ENCODE peak calls at places on chromosomes 11 and 22, in ten cellular contexts. C is cardiac muscle cell; V is T-cell; Z is activated effector memory CD4-positive, alpha-beta T cell treated with Interleukin-2 at 50 U/mL for 16 hours; M is AG08396; A is NCI-H345; R is CD4-positive, alpha-beta memory T cell; L is WTC11; S is mesothelial cell of epicardium; W is thoracic aorta. P is an unnamed sample.

GRCh38 chr22:31618471-31619176 is 43.4 kb downstream of the PISD start:
- DNase-seq in L (no peak), M (no peak), W (no peak), S (no peak), A (no peak), V (no peak), Z (no peak), C (no peak), R (no peak), P (no peak)

GRCh38 chr11:22730319-22730718 is 63.9 kb downstream of the GAS2 start:
- DNase-seq in W (no peak), L (no peak), S (no peak), Z (no peak), V (peak; percentile 7), M (no peak), C (peak; percentile 34), R (no peak), A (peak; percentile 3), P (no peak)

GRCh38 chr11:60777572-60777971 is 7.6 kb upstream of the MS4A10 start:
- DNase-seq in Z (no peak), A (no peak), L (no peak), R (no peak), S (no peak), W (no peak), V (no peak), M (peak; percentile 74), C (no peak), P (no peak)

GRCh38 chr11:112163875-112164521 is at the start of gene IL18:
- DNase-seq in Z (no peak), W (no peak), R (no peak), C (peak; percentile 31), L (peak; percentile 38), A (no peak), S (no peak), V (no peak), M (no peak), P (no peak)

GRCh38 chr22:37431811-37432707 is 4.8 kb upstream of the ELFN2 start:
- DNase-seq in A (no peak), M (peak; percentile 87), Z (no peak), L (no peak), V (no peak), R (no peak), C (no peak), W (no peak), S (no peak), P (no peak)

GRCh38 chr11:6611092-6612007 is 666 bp downstream of the TAF10 start:
- DNase-seq in Z (no peak), W (no peak), R (no peak), V (peak; percentile 30), L (peak; percentile 24), M (no peak), C (no peak), S (peak; percentile 54), A (no peak), P (no peak)

GRCh38 chr11:79940165-79940564 is 499.3 kb upstream of the TENM4 start:
- DNase-seq in C (no peak), W (no peak), Z (no peak), V (no peak), R (no peak), M (no peak), L (peak; percentile 16), S (no peak), A (peak; percentile 27), P (no peak)

GRCh38 chr22:49569286-49570031 is 258.2 kb downstream of the BRD1 start:
- DNase-seq in A (no peak), Z (no peak), S (no peak), R (no peak), L (no peak), W (no peak), V (no peak), M (no peak), C (no peak), P (no peak)

GRCh38 chr11:33829430-33830141 is 55.3 kb upstream of the FBXO3 start:
- DNase-seq in Z (peak; percentile 28), S (peak; percentile 64), A (peak; percentile 41), R (peak; percentile 53), V (peak; percentile 57), W (no peak), M (peak; percentile 88), L (peak; percentile 65), C (peak; percentile 67), P (no peak)

GRCh38 chr11:65766535-65766934 is 14.2 kb downstream of the AP5B1 start:
- DNase-seq in W (no peak), Z (no peak), M (peak; percentile 58), R (no peak), L (no peak), C (no peak), A (no peak), V (no peak), S (peak; percentile 13), P (no peak)

GRCh38 chr11:62390727-62391126 is 28.1 kb upstream of the SCGB1A1 start:
- DNase-seq in W (no peak), Z (no peak), M (no peak), S (no peak), L (no peak), C (no peak), V (no peak), A (no peak), R (no peak), P (no peak)

GRCh38 chr22:46444390-46444854 is 93.0 kb downstream of the CELSR1 start:
- DNase-seq in C (no peak), L (no peak), A (no peak), Z (no peak), V (no peak), W (no peak), R (no peak), M (no peak), S (no peak), P (no peak)

GRCh38 chr11:113907681-113908080 is 3.1 kb downstream of the HTR3B start:
- DNase-seq in S (no peak), W (no peak), V (no peak), L (no peak), C (no peak), Z (no peak), M (no peak), A (no peak), R (no peak), P (no peak)

GRCh38 chr11:120337896-120338840 is 2.0 kb downstream of the ARHGEF12 start:
- DNase-seq in L (no peak), M (no peak), C (peak; percentile 34), V (no peak), A (no peak), R (no peak), Z (no peak), W (no peak), S (no peak), P (no peak)

GRCh38 chr11:30346068-30346688 is 23.3 kb downstream of the ARL14EP start:
- DNase-seq in Z (no peak), S (no peak), W (no peak), M (peak; percentile 12), V (peak; percentile 17), A (peak; percentile 29), R (peak; percentile 44), C (peak; percentile 84), L (no peak), P (no peak)

GRCh38 chr11:113278925-113279324 is 35.5 kb upstream of the TTC12 start:
- DNase-seq in L (no peak), M (no peak), R (no peak), Z (no peak), V (no peak), S (no peak), W (no peak), C (no peak), A (no peak), P (no peak)

GRCh38 chr11:75450826-75451783 is 18.1 kb upstream of the KLHL35 start:
- DNase-seq in Z (no peak), W (no peak), M (no peak), V (peak; percentile 12), A (no peak), R (no peak), S (no peak), C (peak; percentile 32), L (peak; percentile 90), P (no peak)

GRCh38 chr22:48105254-48105653 is 1342.8 kb downstream of the TBC1D22A start:
- DNase-seq in S (no peak), R (no peak), L (no peak), V (no peak), A (no peak), Z (no peak), M (no peak), W (no peak), C (no peak), P (no peak)

GRCh38 chr11:130407978-130408377 is 20.4 kb downstream of the ADAMTS8 start:
- DNase-seq in S (no peak), V (no peak), L (no peak), A (no peak), W (peak; percentile 38), C (no peak), Z (no peak), R (no peak), M (peak; percentile 80), P (no peak)

GRCh38 chr11:103528596-103528995 is 419.4 kb downstream of the DYNC2H1 start:
- DNase-seq in W (no peak), C (no peak), R (no peak), V (no peak), M (no peak), A (no peak), S (no peak), Z (no peak), L (no peak), P (no peak)

GRCh38 chr11:75667831-75668507 is 869 bp downstream of the MAP6 start:
- DNase-seq in A (peak; percentile 83), W (no peak), R (no peak), M (peak; percentile 65), L (peak; percentile 74), Z (no peak), S (peak; percentile 53), C (peak; percentile 69), V (peak; percentile 11), P (no peak)

GRCh38 chr11:71355266-71355665 is 92.9 kb downstream of the DHCR7 start:
- DNase-seq in R (no peak), L (no peak), M (no peak), V (no peak), W (no peak), A (no peak), C (no peak), Z (no peak), S (no peak), P (no peak)

GRCh38 chr11:94171693-94172440 is 43.2 kb downstream of the PANX1 start:
- DNase-seq in L (peak; percentile 75), V (peak; percentile 9), C (peak; percentile 52), W (no peak), S (no peak), Z (no peak), M (peak; percentile 69), R (no peak), A (no peak), P (no peak)

GRCh38 chr11:86574493-86575207 is 97.8 kb downstream of the ME3 start:
- DNase-seq in S (no peak), A (no peak), R (no peak), Z (no peak), M (no peak), C (no peak), L (no peak), V (no peak), W (no peak), P (no peak)

GRCh38 chr11:120906752-120907151 is 117.2 kb upstream of the TBCEL start:
- DNase-seq in A (no peak), R (no peak), L (no peak), Z (no peak), W (no peak), V (no peak), C (no peak), S (no peak), M (no peak), P (no peak)

GRCh38 chr11:2441171-2441570 is 3.1 kb downstream of the TRPM5 start:
- DNase-seq in V (no peak), M (no peak), A (no peak), L (no peak), R (no peak), C (no peak), W (no peak), S (no peak), Z (no peak), P (no peak)

GRCh38 chr22:26753125-26753862 is 95.9 kb downstream of the MIAT start:
- DNase-seq in R (no peak), S (no peak), Z (no peak), A (no peak), W (no peak), L (no peak), C (no peak), M (no peak), V (no peak), P (no peak)

GRCh38 chr11:65434057-65434666 is 11.6 kb downstream of the NEAT1 start:
- DNase-seq in A (no peak), R (no peak), L (no peak), Z (no peak), S (no peak), W (no peak), C (no peak), V (no peak), M (peak; percentile 2), P (no peak)